ENCODE peak calls at places on chromosomes 3 and 15, in seven cellular contexts. J is EH, O is T-helper 9 cell, V is left lobe of liver, M is HEK293T, D is AML-193, R is NCI-H446 treated with DMSO at 0.1 percent for 48 hours. C is an unnamed sample.

GRCh38 chr3:165713479-165713878 is 123.7 kb downstream of the BCHE start:
- DNase-seq in D (no peak), O (no peak), J (no peak), M (no peak), R (no peak), V (no peak), C (no peak)

GRCh38 chr15:88859550-88859949 is 35.8 kb downstream of the HAPLN3 start:
- DNase-seq in J (no peak), V (no peak), R (no peak), D (no peak), O (no peak), M (no peak), C (no peak)

GRCh38 chr15:88690331-88690730 is 51.5 kb downstream of the ISG20 start:
- DNase-seq in R (no peak), O (no peak), D (no peak), J (peak), V (no peak), M (no peak), C (no peak)

GRCh38 chr3:127690106-127690505 is 17.4 kb downstream of the ABTB1 start:
- DNase-seq in D (no peak), J (peak), R (no peak), M (no peak), V (no peak), O (no peak), C (peak)

GRCh38 chr3:117149577-117149976 is 440.0 kb downstream of the TUSC7 start:
- DNase-seq in R (no peak), V (no peak), O (no peak), M (no peak), D (no peak), J (no peak), C (no peak)

GRCh38 chr15:88769161-88769971 is 33.9 kb upstream of the ACAN start:
- DNase-seq in J (peak), R (no peak), O (no peak), V (no peak), D (no peak), M (no peak), C (peak)

GRCh38 chr15:63917588-63918316 is 84.0 kb upstream of the HERC1 start:
- DNase-seq in O (no peak), D (no peak), V (no peak), M (no peak), J (no peak), R (no peak), C (no peak)

GRCh38 chr15:48367483-48367882 is 36.3 kb downstream of the DUT start:
- DNase-seq in O (no peak), V (no peak), D (no peak), J (peak), R (no peak), M (no peak), C (peak)

GRCh38 chr3:28850186-28850585 is 430.7 kb upstream of the RBMS3 start:
- DNase-seq in J (peak), R (no peak), V (no peak), O (no peak), D (no peak), M (no peak), C (peak)

GRCh38 chr3:81778678-81779182 is 17.3 kb upstream of the GBE1 start:
- DNase-seq in M (no peak), J (peak), R (no peak), D (no peak), V (no peak), O (no peak), C (no peak)

GRCh38 chr3:69392415-69392814 is 6.5 kb upstream of the FRMD4B start:
- DNase-seq in O (no peak), J (no peak), M (no peak), R (no peak), D (no peak), V (no peak), C (no peak)

GRCh38 chr3:73029321-73029796 is 32.1 kb upstream of the EBLN2 start:
- DNase-seq in D (no peak), M (no peak), R (no peak), O (no peak), J (peak), V (no peak), C (peak)

GRCh38 chr3:70061111-70061510 is 61.6 kb downstream of the SAMMSON start:
- DNase-seq in M (no peak), V (no peak), R (no peak), D (no peak), J (no peak), O (no peak), C (no peak)

GRCh38 chr3:123447749-123448502 is 964 bp downstream of the ADCY5 start:
- DNase-seq in M (peak), D (no peak), R (no peak), V (no peak), J (peak), O (peak), C (peak)